ENCODE peak calls at places on chromosomes 16 and 17, in five cellular contexts. H is effector memory CD4-positive, alpha-beta T cell; I is cardiac muscle cell; P is K562; S is thyroid gland. D is an unnamed sample.

GRCh38 chr16:25625620-25626019 is 66.1 kb upstream of the HS3ST4 start:
- DNase-seq in P (no peak), I (no peak), S (no peak), H (no peak), D (no peak)

GRCh38 chr16:60100371-60100770 is 1366.3 kb upstream of the GOT2 start:
- DNase-seq in I (no peak), S (no peak), P (no peak), H (no peak), D (no peak)

GRCh38 chr17:64632606-64633005 is 29.5 kb downstream of the SMURF2 start:
- DNase-seq in I (no peak), S (no peak), P (no peak), H (no peak), D (no peak)

GRCh38 chr16:51409001-51409675 is 258.1 kb upstream of the SALL1 start:
- DNase-seq in S (no peak), P (no peak), I (peak; percentile 48), H (no peak), D (no peak)

GRCh38 chr17:9115446-9116265 is 94.3 kb downstream of the NTN1 start:
- DNase-seq in P (no peak), H (no peak), S (no peak), I (peak; percentile 59), D (no peak)

GRCh38 chr17:69213059-69213813 is 15.4 kb downstream of the ABCA10 start:
- DNase-seq in I (no peak), H (no peak), P (no peak), S (no peak), D (no peak)

GRCh38 chr16:1920727-1921155 is 2.5 kb upstream of the HS3ST6 start:
- DNase-seq in I (no peak), S (no peak), P (peak; percentile 76), H (no peak), D (no peak)

GRCh38 chr17:32487460-32488176 is 825 bp downstream of the CDK5R1 start:
- DNase-seq in P (no peak), H (no peak), S (no peak), I (peak; percentile 13), D (no peak)

DNA sequence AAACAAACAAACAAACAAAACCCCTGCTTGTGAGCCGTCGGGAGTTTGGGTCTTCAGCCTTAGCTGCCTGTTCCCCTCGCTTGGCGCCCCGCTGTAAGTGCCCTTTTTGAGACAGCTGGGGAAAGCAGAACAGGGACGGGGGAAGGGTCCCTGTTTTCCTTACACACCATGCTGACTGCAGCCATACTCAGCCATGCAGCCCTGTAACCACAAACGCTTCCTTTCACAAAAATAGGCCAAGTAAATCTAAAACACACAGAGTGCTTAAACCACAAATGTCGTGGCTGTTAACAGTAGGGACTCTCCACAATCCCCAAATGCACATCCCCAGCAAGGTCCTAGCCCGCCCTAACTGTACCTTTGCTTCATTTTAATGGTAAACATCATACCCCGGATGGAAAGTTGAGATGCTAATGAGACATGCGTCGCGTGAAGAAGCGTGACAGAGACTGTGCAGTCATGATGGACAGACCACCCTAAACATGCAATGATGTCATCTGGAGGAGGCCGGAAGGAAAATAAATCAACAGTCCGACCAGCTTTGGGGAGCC is 129.9 kb downstream of the MGAT5B start:
- DNase-seq in P (no peak), H (peak; percentile 41), S (no peak), I (no peak), D (peak; percentile 80)
- H3K4me1 ChIP-seq in P (no peaks in the 10 kb centered on the region), H (peaks cover 37% of the 10 kb centered on the region), S (no peaks in the 10 kb centered on the region), I (no peaks in the 10 kb centered on the region), D (peaks cover 52% of the 10 kb centered on the region)

GRCh38 chr16:53769185-53769584 is 65.2 kb downstream of the FTO start:
- DNase-seq in P (no peak), S (no peak), I (no peak), H (no peak), D (no peak)
- H3K4me1 ChIP-seq in P (peaks cover 5% of the 10 kb centered on the region), S (peaks cover 64% of the 10 kb centered on the region), I (peaks cover 55% of the 10 kb centered on the region), H (no peaks in the 10 kb centered on the region), D (no peaks in the 10 kb centered on the region)

DNA sequence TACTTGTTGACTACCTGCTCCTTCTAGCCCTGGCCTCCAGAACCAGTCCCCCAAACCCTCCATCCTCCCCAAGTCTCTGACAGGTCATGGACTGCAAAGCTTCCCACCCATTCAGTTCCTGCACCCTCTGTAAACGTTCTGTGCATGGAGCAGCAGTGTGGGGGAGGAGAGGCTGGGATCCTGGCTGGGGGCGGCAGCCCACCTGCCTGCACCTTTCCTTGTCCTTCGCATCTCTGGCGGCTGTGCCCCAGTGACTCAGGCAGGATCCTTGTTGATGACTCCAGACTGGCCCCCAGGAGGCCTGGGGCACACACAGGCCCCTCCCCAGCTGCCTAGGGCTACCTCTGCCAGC is 1.6 kb upstream of the PKMYT1 start:
- DNase-seq in H (no peak), I (no peak), S (no peak), P (peak; percentile 54), D (no peak)
- H3K4me1 ChIP-seq in H (peaks cover 12% of the 10 kb centered on the region), I (peaks cover 8% of the 10 kb centered on the region), S (peaks cover 24% of the 10 kb centered on the region), P (peaks cover 19% of the 10 kb centered on the region), D (peaks cover 8% of the 10 kb centered on the region)

DNA sequence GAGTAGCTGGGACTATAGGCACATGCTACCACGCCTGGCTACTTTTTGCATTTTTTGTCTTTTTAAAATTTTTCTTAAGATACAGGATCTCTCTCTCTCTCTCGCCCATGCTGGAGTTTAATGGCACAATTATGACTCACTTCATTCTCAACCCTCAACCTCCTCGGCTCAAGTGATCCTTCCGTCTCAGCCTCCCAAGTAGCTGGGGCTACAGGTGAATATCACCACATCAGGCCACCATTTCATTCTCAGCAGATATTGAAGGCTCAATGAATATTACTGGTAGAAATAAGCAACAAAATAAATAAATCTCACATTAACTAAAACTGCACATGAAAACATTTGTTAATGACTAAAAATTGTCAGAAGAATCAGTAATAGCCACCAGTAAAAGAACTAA is 41.7 kb downstream of the BRIP1 start:
- DNase-seq in H (no peak), I (no peak), S (no peak), P (no peak), D (no peak)
- H3K4me1 ChIP-seq in H (no peaks in the 10 kb centered on the region), I (no peaks in the 10 kb centered on the region), S (no peaks in the 10 kb centered on the region), P (no peaks in the 10 kb centered on the region), D (no peaks in the 10 kb centered on the region)

DNA sequence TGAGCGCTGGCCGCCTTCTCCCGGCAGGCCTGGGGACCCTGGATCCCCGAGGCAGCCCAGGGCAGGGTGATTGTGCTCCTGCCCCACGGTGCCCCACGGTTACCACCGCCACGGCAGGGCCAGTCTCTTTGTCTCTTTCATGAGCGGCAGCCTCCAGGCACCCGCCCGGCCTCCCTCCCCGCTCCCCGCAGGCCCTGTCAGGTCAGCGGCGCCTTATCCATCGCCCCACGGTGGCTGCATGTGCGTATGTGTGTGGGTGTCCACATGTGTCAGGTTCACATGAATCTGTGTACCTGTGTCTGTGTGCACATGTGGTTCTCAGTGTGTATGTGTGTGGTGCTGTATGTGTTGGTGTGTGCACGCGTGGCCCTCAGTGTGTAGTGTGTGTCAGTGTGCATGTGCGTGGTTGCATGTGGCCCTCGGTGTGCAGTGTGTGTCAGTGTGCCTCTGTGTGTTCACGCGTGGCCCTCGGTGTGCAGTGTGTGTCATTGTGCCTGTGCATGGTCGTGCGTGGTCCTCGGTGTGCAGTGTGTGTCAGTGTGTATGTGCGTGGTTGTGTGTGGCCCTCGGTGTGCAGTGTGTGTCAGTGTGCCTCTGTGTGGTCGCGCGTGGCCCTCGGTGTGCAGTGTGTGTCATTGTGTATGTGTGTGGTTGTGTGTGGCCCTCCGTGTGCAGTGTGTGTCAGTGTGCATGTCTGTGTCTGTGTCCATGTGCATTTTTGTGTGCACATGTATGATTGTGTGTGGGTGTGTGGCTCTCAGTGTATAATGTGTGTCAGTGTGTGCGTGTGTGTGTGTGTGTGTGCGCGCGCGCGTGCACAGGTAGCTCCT is 239.2 kb upstream of the GSE1 start:
- DNase-seq in I (no peak), P (no peak), H (no peak), S (no peak), D (no peak)
- H3K4me1 ChIP-seq in I (peaks cover 8% of the 10 kb centered on the region), P (peaks cover 64% of the 10 kb centered on the region), H (no peaks in the 10 kb centered on the region), S (peaks cover 74% of the 10 kb centered on the region), D (no peaks in the 10 kb centered on the region)

GRCh38 chr17:19461139-19461538 is 50.1 kb downstream of the RNF112 start:
- DNase-seq in S (no peak), H (no peak), P (no peak), I (no peak), D (no peak)

GRCh38 chr17:19461681-19462080 is 50.6 kb downstream of the RNF112 start:
- DNase-seq in P (no peak), H (no peak), I (no peak), S (no peak), D (no peak)

GRCh38 chr17:19464033-19465026 is 53.3 kb downstream of the RNF112 start:
- DNase-seq in H (no peak), P (no peak), S (no peak), I (no peak), D (no peak)

GRCh38 chr17:19457830-19458271 is 46.8 kb downstream of the RNF112 start:
- DNase-seq in I (no peak), H (no peak), S (no peak), P (no peak), D (no peak)

GRCh38 chr17:19460695-19461094 is 49.7 kb downstream of the RNF112 start:
- DNase-seq in P (no peak), S (no peak), H (no peak), I (no peak), D (no peak)
- H3K4me1 ChIP-seq in P (no peaks in the 10 kb centered on the region), S (peaks cover 8% of the 10 kb centered on the region), H (peaks cover 10% of the 10 kb centered on the region), I (peaks cover 7% of the 10 kb centered on the region), D (peaks cover 44% of the 10 kb centered on the region)

GRCh38 chr16:12146966-12147365 is 170.4 kb downstream of the SNX29 start:
- DNase-seq in P (no peak), H (no peak), I (no peak), S (no peak), D (no peak)
- H3K4me1 ChIP-seq in P (peaks cover 12% of the 10 kb centered on the region), H (no peaks in the 10 kb centered on the region), I (peaks cover under 1% of the 10 kb centered on the region), S (no peaks in the 10 kb centered on the region), D (peaks cover 7% of the 10 kb centered on the region)

GRCh38 chr17:57985675-57985974 is 2.4 kb downstream of the VEZF1 start:
- DNase-seq in I (no peak), P (no peak), H (no peak), S (no peak), D (no peak)
- H3K4me1 ChIP-seq in I (peaks cover 46% of the 10 kb centered on the region), P (peaks cover 26% of the 10 kb centered on the region), H (peaks cover 16% of the 10 kb centered on the region), S (peaks cover 44% of the 10 kb centered on the region), D (peaks cover 55% of the 10 kb centered on the region)

GRCh38 chr17:30290696-30291570 is 811 bp downstream of the BLMH start:
- DNase-seq in H (no peak), S (peak; percentile 40), I (peak; percentile 45), P (peak; percentile 55), D (peak; percentile 4)
- H3K4me1 ChIP-seq in H (peaks cover 8% of the 10 kb centered on the region), S (peaks cover 9% of the 10 kb centered on the region), I (peaks cover 6% of the 10 kb centered on the region), P (peaks cover 11% of the 10 kb centered on the region), D (peaks cover 19% of the 10 kb centered on the region)